ENCODE peak calls at places on chromosomes 12 and 14, in seven cellular contexts. One of them, this sample, is unnamed.

GRCh38 chr14:65549429-65549828 is 136.9 kb downstream of the FUT8 start:
- DNase-seq in GM06990: no peak
- DNase-seq in cardiac fibroblast: no peak
- DNase-seq in bronchial epithelial cell: no peak
- DNase-seq in stomach: no peak
- DNase-seq in kidney epithelial cell: no peak
- DNase-seq in cardiac muscle cell: no peak
- DNase-seq in this sample: no peak

GRCh38 chr14:58082491-58083098 is 69.4 kb downstream of the ARMH4 start:
- DNase-seq in stomach: no peak
- DNase-seq in cardiac muscle cell: no peak
- DNase-seq in kidney epithelial cell: peak; percentile 80
- DNase-seq in bronchial epithelial cell: peak; percentile 87
- DNase-seq in cardiac fibroblast: peak; percentile 93
- DNase-seq in GM06990: no peak
- DNase-seq in this sample: no peak

GRCh38 chr12:93571360-93571853 is 1.1 kb upstream of the SOCS2 start:
- DNase-seq in bronchial epithelial cell: no peak
- DNase-seq in cardiac muscle cell: peak; percentile 77
- DNase-seq in stomach: peak; percentile 66
- DNase-seq in kidney epithelial cell: no peak
- DNase-seq in cardiac fibroblast: peak; percentile 48
- DNase-seq in GM06990: peak; percentile 62
- DNase-seq in this sample: no peak

GRCh38 chr12:120856980-120857379 is 47.2 kb downstream of the SPPL3 start:
- DNase-seq in cardiac muscle cell: no peak
- DNase-seq in cardiac fibroblast: peak; percentile 31
- DNase-seq in stomach: no peak
- DNase-seq in bronchial epithelial cell: peak; percentile 29
- DNase-seq in kidney epithelial cell: no peak
- DNase-seq in GM06990: no peak
- DNase-seq in this sample: no peak

GRCh38 chr12:65269603-65270002 is 8.9 kb upstream of the MSRB3 start:
- DNase-seq in bronchial epithelial cell: peak; percentile 55
- DNase-seq in GM06990: no peak
- DNase-seq in stomach: no peak
- DNase-seq in kidney epithelial cell: no peak
- DNase-seq in cardiac fibroblast: peak; percentile 50
- DNase-seq in cardiac muscle cell: no peak
- DNase-seq in this sample: no peak

GRCh38 chr14:92785601-92786426 is 8.3 kb upstream of the GOLGA5 start:
- DNase-seq in kidney epithelial cell: no peak
- DNase-seq in bronchial epithelial cell: peak; percentile 79
- DNase-seq in stomach: peak; percentile 55
- DNase-seq in cardiac muscle cell: no peak
- DNase-seq in GM06990: no peak
- DNase-seq in cardiac fibroblast: peak; percentile 89
- DNase-seq in this sample: no peak

GRCh38 chr14:33768458-33768830 is 182.4 kb downstream of the EGLN3 start:
- DNase-seq in GM06990: no peak
- DNase-seq in stomach: no peak
- DNase-seq in kidney epithelial cell: no peak
- DNase-seq in cardiac muscle cell: no peak
- DNase-seq in bronchial epithelial cell: no peak
- DNase-seq in cardiac fibroblast: peak; percentile 69
- DNase-seq in this sample: no peak

GRCh38 chr12:103800252-103800771 is 40.7 kb downstream of the NT5DC3 start:
- DNase-seq in GM06990: no peak
- DNase-seq in kidney epithelial cell: no peak
- DNase-seq in cardiac muscle cell: peak; percentile 55
- DNase-seq in bronchial epithelial cell: no peak
- DNase-seq in cardiac fibroblast: peak; percentile 56
- DNase-seq in stomach: peak; percentile 68
- DNase-seq in this sample: no peak

GRCh38 chr12:46523446-46523845 is 150.9 kb upstream of the SLC38A2 start:
- DNase-seq in GM06990: no peak
- DNase-seq in kidney epithelial cell: no peak
- DNase-seq in cardiac muscle cell: no peak
- DNase-seq in bronchial epithelial cell: no peak
- DNase-seq in cardiac fibroblast: peak; percentile 46
- DNase-seq in stomach: no peak
- DNase-seq in this sample: no peak

GRCh38 chr12:62434504-62435336 is 31.9 kb upstream of the MON2 start:
- DNase-seq in kidney epithelial cell: no peak
- DNase-seq in cardiac fibroblast: no peak
- DNase-seq in bronchial epithelial cell: peak; percentile 15
- DNase-seq in stomach: peak; percentile 29
- DNase-seq in GM06990: no peak
- DNase-seq in cardiac muscle cell: no peak
- DNase-seq in this sample: no peak

GRCh38 chr12:67068204-67068731 is 200.9 kb upstream of the CAND1 start:
- DNase-seq in cardiac muscle cell: peak; percentile 45
- DNase-seq in kidney epithelial cell: no peak
- DNase-seq in stomach: no peak
- DNase-seq in bronchial epithelial cell: no peak
- DNase-seq in cardiac fibroblast: no peak
- DNase-seq in GM06990: no peak
- DNase-seq in this sample: no peak

GRCh38 chr12:11757095-11757494 is 107.6 kb downstream of the ETV6 start:
- DNase-seq in stomach: no peak
- DNase-seq in cardiac fibroblast: no peak
- DNase-seq in bronchial epithelial cell: no peak
- DNase-seq in cardiac muscle cell: no peak
- DNase-seq in GM06990: no peak
- DNase-seq in kidney epithelial cell: no peak
- DNase-seq in this sample: no peak

GRCh38 chr14:60648934-60649814 is at the start of gene SIX1:
- DNase-seq in stomach: peak; percentile 75
- DNase-seq in bronchial epithelial cell: peak; percentile 83
- DNase-seq in cardiac fibroblast: peak; percentile 91
- DNase-seq in kidney epithelial cell: peak; percentile 61
- DNase-seq in cardiac muscle cell: peak; percentile 90
- DNase-seq in GM06990: peak; percentile 71
- DNase-seq in this sample: no peak

GRCh38 chr14:60651051-60651935 is 2.0 kb upstream of the SIX1 start:
- DNase-seq in kidney epithelial cell: no peak
- DNase-seq in GM06990: no peak
- DNase-seq in cardiac fibroblast: no peak
- DNase-seq in bronchial epithelial cell: no peak
- DNase-seq in cardiac muscle cell: no peak
- DNase-seq in stomach: no peak
- DNase-seq in this sample: no peak

GRCh38 chr14:60649815-60650381 is 621 bp upstream of the SIX1 start:
- DNase-seq in cardiac muscle cell: no peak
- DNase-seq in stomach: no peak
- DNase-seq in cardiac fibroblast: peak; percentile 28
- DNase-seq in kidney epithelial cell: no peak
- DNase-seq in bronchial epithelial cell: peak; percentile 40
- DNase-seq in GM06990: no peak
- DNase-seq in this sample: no peak

GRCh38 chr14:60651936-60652673 is 2.8 kb upstream of the SIX1 start:
- DNase-seq in bronchial epithelial cell: no peak
- DNase-seq in stomach: no peak
- DNase-seq in cardiac fibroblast: peak; percentile 25
- DNase-seq in GM06990: no peak
- DNase-seq in kidney epithelial cell: no peak
- DNase-seq in cardiac muscle cell: no peak
- DNase-seq in this sample: no peak

GRCh38 chr14:60650382-60650961 is 1.2 kb upstream of the SIX1 start:
- DNase-seq in GM06990: no peak
- DNase-seq in kidney epithelial cell: no peak
- DNase-seq in stomach: no peak
- DNase-seq in bronchial epithelial cell: peak; percentile 22
- DNase-seq in cardiac fibroblast: no peak
- DNase-seq in cardiac muscle cell: no peak
- DNase-seq in this sample: no peak
- H3K4me3 ChIP-seq in GM06990: no peak overlapping the region
- H3K4me3 ChIP-seq in kidney epithelial cell: no peak overlapping the region
- H3K4me3 ChIP-seq in stomach: peak overlapping the region; percentile 63
- H3K4me3 ChIP-seq in bronchial epithelial cell: peak overlapping the region; percentile 87
- H3K4me3 ChIP-seq in cardiac fibroblast: no peak overlapping the region
- H3K4me3 ChIP-seq in cardiac muscle cell: no peak overlapping the region
- H3K4me3 ChIP-seq in this sample: no peak overlapping the region

DNA sequence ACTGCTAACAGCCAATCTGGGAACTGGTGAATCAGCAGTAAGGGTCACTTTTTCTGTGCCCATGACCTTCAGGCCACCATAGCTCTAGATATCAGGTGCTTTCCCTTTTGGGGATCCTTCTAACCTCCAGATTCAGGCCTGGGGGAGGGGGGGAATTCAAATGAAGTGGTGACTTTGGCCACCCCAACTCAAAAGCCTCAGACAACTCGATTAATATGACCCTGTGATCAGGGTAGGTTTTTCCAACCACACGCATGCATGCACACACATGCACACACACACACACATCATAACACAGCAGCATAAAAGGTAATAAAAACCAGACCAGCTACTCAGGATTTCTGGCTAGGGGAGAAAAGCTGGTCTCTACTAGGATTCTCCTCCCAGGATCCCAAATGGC is 5.3 kb downstream of the TBX3 start:
- DNase-seq in cardiac muscle cell: no peak
- DNase-seq in bronchial epithelial cell: no peak
- DNase-seq in GM06990: no peak
- DNase-seq in stomach: no peak
- DNase-seq in kidney epithelial cell: no peak
- DNase-seq in cardiac fibroblast: no peak
- DNase-seq in this sample: no peak
- H3K4me3 ChIP-seq in cardiac muscle cell: peak overlapping the region; percentile 73
- H3K4me3 ChIP-seq in bronchial epithelial cell: no peak overlapping the region
- H3K4me3 ChIP-seq in GM06990: no peak overlapping the region
- H3K4me3 ChIP-seq in stomach: peak overlapping the region; percentile 58
- H3K4me3 ChIP-seq in kidney epithelial cell: no peak overlapping the region
- H3K4me3 ChIP-seq in cardiac fibroblast: no peak overlapping the region
- H3K4me3 ChIP-seq in this sample: no peak overlapping the region

DNA sequence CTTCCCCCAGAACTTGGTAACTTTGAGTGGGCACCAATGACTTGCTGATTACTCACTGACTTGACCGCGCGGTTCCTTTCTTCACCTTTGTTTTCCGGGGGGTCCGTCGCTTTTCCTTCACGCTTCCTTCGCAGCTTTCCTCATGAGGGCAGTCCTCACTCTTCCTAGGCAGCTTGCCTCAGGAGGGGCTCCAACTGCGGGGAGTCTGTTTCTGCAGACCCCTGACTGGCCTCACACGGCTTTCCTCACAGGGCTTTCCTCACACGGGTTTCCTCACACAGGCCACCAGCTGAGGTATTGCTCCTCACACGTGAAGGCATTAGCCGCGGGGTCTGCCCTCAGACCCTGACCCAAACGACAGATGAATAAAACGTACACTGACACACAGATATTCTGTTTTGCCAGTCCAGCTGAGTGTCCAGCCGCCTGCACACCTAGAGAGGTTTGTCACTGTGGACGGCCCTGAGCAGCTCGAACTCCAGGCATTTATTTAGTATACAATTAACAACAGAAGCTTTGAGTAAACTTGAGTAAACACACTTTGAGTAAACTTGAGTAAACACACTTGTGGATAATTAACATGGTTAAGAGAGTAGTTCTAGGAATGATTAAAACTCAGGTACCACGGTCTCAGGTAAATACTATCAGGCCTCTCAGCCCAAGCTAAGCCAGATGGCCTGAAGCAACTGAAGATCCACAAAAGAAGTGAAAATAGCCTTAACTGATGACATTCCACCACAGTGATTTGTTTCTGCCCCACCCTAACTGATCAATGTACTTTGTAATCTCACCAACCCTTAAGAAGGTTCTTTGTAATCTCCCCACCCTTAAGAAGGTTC is 16.1 kb upstream of the LYZ start:
- DNase-seq in stomach: no peak
- DNase-seq in bronchial epithelial cell: no peak
- DNase-seq in kidney epithelial cell: no peak
- DNase-seq in GM06990: no peak
- DNase-seq in cardiac fibroblast: no peak
- DNase-seq in cardiac muscle cell: no peak
- DNase-seq in this sample: no peak
- H3K4me3 ChIP-seq in stomach: peak overlapping the region; percentile 49
- H3K4me3 ChIP-seq in bronchial epithelial cell: no peak overlapping the region
- H3K4me3 ChIP-seq in kidney epithelial cell: no peak overlapping the region
- H3K4me3 ChIP-seq in GM06990: no peak overlapping the region
- H3K4me3 ChIP-seq in cardiac fibroblast: no peak overlapping the region
- H3K4me3 ChIP-seq in cardiac muscle cell: no peak overlapping the region
- H3K4me3 ChIP-seq in this sample: no peak overlapping the region

GRCh38 chr14:54349713-54350112 is 47.1 kb upstream of the CDKN3 start:
- DNase-seq in kidney epithelial cell: no peak
- DNase-seq in GM06990: no peak
- DNase-seq in bronchial epithelial cell: no peak
- DNase-seq in cardiac fibroblast: no peak
- DNase-seq in cardiac muscle cell: no peak
- DNase-seq in stomach: no peak
- DNase-seq in this sample: no peak
- H3K4me3 ChIP-seq in kidney epithelial cell: no peak overlapping the region
- H3K4me3 ChIP-seq in GM06990: no peak overlapping the region
- H3K4me3 ChIP-seq in bronchial epithelial cell: no peak overlapping the region
- H3K4me3 ChIP-seq in cardiac fibroblast: no peak overlapping the region
- H3K4me3 ChIP-seq in cardiac muscle cell: no peak overlapping the region
- H3K4me3 ChIP-seq in stomach: no peak overlapping the region
- H3K4me3 ChIP-seq in this sample: no peak overlapping the region

DNA sequence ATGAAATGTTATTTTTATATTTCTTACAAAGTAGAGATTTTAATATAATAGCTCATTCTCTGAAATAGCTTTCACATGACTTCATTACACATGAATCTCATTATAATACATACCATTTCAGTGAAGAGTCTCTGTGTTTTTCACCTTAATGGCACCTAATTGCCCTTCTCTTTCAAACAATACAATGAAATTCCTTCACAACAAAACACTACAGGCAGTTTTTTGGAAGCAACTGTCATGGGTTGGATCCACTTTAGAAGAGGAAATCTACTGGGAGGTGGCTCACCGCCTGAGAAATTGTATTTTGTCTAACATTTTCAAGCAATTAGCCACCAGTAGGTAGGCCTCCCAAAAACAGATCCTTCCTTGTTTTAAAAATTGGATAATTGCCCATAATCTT is 40.3 kb upstream of the RGS6 start:
- DNase-seq in bronchial epithelial cell: no peak
- DNase-seq in kidney epithelial cell: no peak
- DNase-seq in stomach: no peak
- DNase-seq in cardiac fibroblast: no peak
- DNase-seq in GM06990: no peak
- DNase-seq in cardiac muscle cell: no peak
- DNase-seq in this sample: no peak
- H3K4me3 ChIP-seq in bronchial epithelial cell: no peak overlapping the region
- H3K4me3 ChIP-seq in kidney epithelial cell: no peak overlapping the region
- H3K4me3 ChIP-seq in stomach: no peak overlapping the region
- H3K4me3 ChIP-seq in cardiac fibroblast: no peak overlapping the region
- H3K4me3 ChIP-seq in GM06990: no peak overlapping the region
- H3K4me3 ChIP-seq in cardiac muscle cell: no peak overlapping the region
- H3K4me3 ChIP-seq in this sample: no peak overlapping the region

GRCh38 chr14:69703047-69704046 is 63.6 kb upstream of the SRSF5 start:
- DNase-seq in kidney epithelial cell: no peak
- DNase-seq in cardiac fibroblast: no peak
- DNase-seq in GM06990: no peak
- DNase-seq in bronchial epithelial cell: no peak
- DNase-seq in stomach: no peak
- DNase-seq in cardiac muscle cell: no peak
- DNase-seq in this sample: no peak
- H3K4me3 ChIP-seq in kidney epithelial cell: no peak overlapping the region
- H3K4me3 ChIP-seq in cardiac fibroblast: no peak overlapping the region
- H3K4me3 ChIP-seq in GM06990: no peak overlapping the region
- H3K4me3 ChIP-seq in bronchial epithelial cell: no peak overlapping the region
- H3K4me3 ChIP-seq in stomach: no peak overlapping the region
- H3K4me3 ChIP-seq in cardiac muscle cell: no peak overlapping the region
- H3K4me3 ChIP-seq in this sample: no peak overlapping the region

GRCh38 chr14:55535521-55536207 is 44.3 kb upstream of the KTN1 start:
- DNase-seq in cardiac fibroblast: peak; percentile 32
- DNase-seq in stomach: no peak
- DNase-seq in bronchial epithelial cell: peak; percentile 88
- DNase-seq in GM06990: no peak
- DNase-seq in kidney epithelial cell: peak; percentile 34
- DNase-seq in cardiac muscle cell: no peak
- DNase-seq in this sample: no peak
- H3K4me3 ChIP-seq in cardiac fibroblast: no peak overlapping the region
- H3K4me3 ChIP-seq in stomach: no peak overlapping the region
- H3K4me3 ChIP-seq in bronchial epithelial cell: no peak overlapping the region
- H3K4me3 ChIP-seq in GM06990: no peak overlapping the region
- H3K4me3 ChIP-seq in kidney epithelial cell: no peak overlapping the region
- H3K4me3 ChIP-seq in cardiac muscle cell: no peak overlapping the region
- H3K4me3 ChIP-seq in this sample: no peak overlapping the region